ENCODE peak calls at places on chromosome 21, in seven cellular contexts. H is GM23248, F is fibroblast of lung, O is H9, S is endodermal cell, J is IMR-90, M is PC-3. A is an unnamed sample.
A peak's percentile ranks its signal among the peaks of the same experiment; 100 is the strongest.

GRCh38 chr21:42840411-42841155 is 38.8 kb downstream of the WDR4 start:
- DNase-seq in S (peak; percentile 33), O (peak; percentile 9), F (no peak), M (no peak), J (no peak), H (no peak), A (peak; percentile 3)

GRCh38 chr21:43211085-43212071 is 42.6 kb downstream of the CRYAA start:
- DNase-seq in J (no peak), M (no peak), H (peak; percentile 20), O (peak; percentile 59), S (peak; percentile 76), F (no peak), A (peak; percentile 92)

GRCh38 chr21:39637197-39637970 is 24.6 kb downstream of the B3GALT5 start:
- DNase-seq in J (no peak), M (no peak), F (no peak), S (peak; percentile 90), H (no peak), O (peak; percentile 64), A (no peak)

GRCh38 chr21:33643658-33644311 is 1.5 kb downstream of the ITSN1 start:
- DNase-seq in O (no peak), J (no peak), H (peak; percentile 44), F (peak; percentile 33), M (peak; percentile 22), S (peak; percentile 54), A (no peak)

GRCh38 chr21:46662765-46663500 is 27.5 kb downstream of the PRMT2 start:
- DNase-seq in H (peak; percentile 15), F (no peak), J (no peak), O (no peak), S (no peak), M (no peak), A (no peak)

GRCh38 chr21:40158356-40158755 is 291.1 kb downstream of the PCP4 start:
- DNase-seq in S (no peak), O (no peak), H (no peak), M (no peak), F (no peak), J (no peak), A (no peak)

GRCh38 chr21:34526618-34527290 is 14.7 kb upstream of the KCNE1 start:
- DNase-seq in F (peak; percentile 100), H (peak; percentile 99), S (peak; percentile 82), M (peak; percentile 97), O (peak; percentile 64), J (peak; percentile 100), A (no peak)

GRCh38 chr21:40160911-40161310 is 293.7 kb downstream of the PCP4 start:
- DNase-seq in F (no peak), M (no peak), S (peak; percentile 63), J (no peak), H (no peak), O (no peak), A (no peak)

GRCh38 chr21:37337831-37338230 is 28.7 kb upstream of the DYRK1A start:
- DNase-seq in M (no peak), H (peak; percentile 30), J (no peak), S (no peak), F (no peak), O (no peak), A (no peak)

GRCh38 chr21:39660596-39660995 is 47.9 kb downstream of the B3GALT5 start:
- DNase-seq in J (peak; percentile 83), F (peak; percentile 76), H (peak; percentile 73), M (peak; percentile 61), O (no peak), S (peak; percentile 60), A (no peak)

GRCh38 chr21:37986751-37987399 is 70.6 kb upstream of the KCNJ6 start:
- DNase-seq in H (no peak), F (no peak), S (no peak), O (no peak), J (no peak), M (peak; percentile 71), A (no peak)

GRCh38 chr21:25607812-25608737 is 794 bp upstream of the MRPL39 start:
- DNase-seq in F (peak; percentile 87), O (peak; percentile 74), M (peak; percentile 93), J (peak; percentile 83), S (peak; percentile 90), H (peak; percentile 89), A (peak; percentile 88)

GRCh38 chr21:14785679-14786078 is 239.6 kb upstream of the SAMSN1 start:
- DNase-seq in F (no peak), J (no peak), S (no peak), M (no peak), O (no peak), H (no peak), A (no peak)

GRCh38 chr21:38438476-38438893 is 59.8 kb downstream of the ERG start:
- DNase-seq in F (peak; percentile 47), J (peak; percentile 71), H (peak; percentile 59), M (peak; percentile 16), O (no peak), S (no peak), A (peak; percentile 85)

GRCh38 chr21:37061926-37062591 is 10.8 kb downstream of the PIGP start:
- DNase-seq in F (peak; percentile 21), M (no peak), S (no peak), J (no peak), O (no peak), H (peak; percentile 28), A (no peak)

GRCh38 chr21:35476616-35477395 is 427.7 kb upstream of the RUNX1 start:
- DNase-seq in J (peak; percentile 71), H (peak; percentile 54), M (peak; percentile 54), S (no peak), O (no peak), F (peak; percentile 65), A (no peak)

GRCh38 chr21:22343721-22344120 is 1345.5 kb downstream of the NCAM2 start:
- DNase-seq in S (no peak), J (no peak), H (no peak), O (no peak), F (no peak), M (no peak), A (no peak)
- H3K9me3 ChIP-seq in S (peaks cover 5% of the 10 kb centered on the region), J (peaks cover 6% of the 10 kb centered on the region), H (no peaks in the 10 kb centered on the region), O (no peaks in the 10 kb centered on the region), F (no peaks in the 10 kb centered on the region), M (peaks cover 9% of the 10 kb centered on the region), A (no peaks in the 10 kb centered on the region)

GRCh38 chr21:29155933-29156260 is 25.5 kb downstream of the MAP3K7CL start:
- DNase-seq in H (no peak), O (no peak), M (no peak), J (no peak), S (no peak), F (no peak), A (no peak)
- H3K9ac ChIP-seq in H (peak overlapping the region; percentile 62), O (no peak overlapping the region), M (no peak overlapping the region), J (peak overlapping the region; percentile 53), S (no peak overlapping the region), F (no peak overlapping the region), A (no peak overlapping the region)

GRCh38 chr21:44973598-44973997 is 33.8 kb downstream of the SLX9 start:
- DNase-seq in M (no peak), O (no peak), H (no peak), J (no peak), F (no peak), S (no peak), A (no peak)
- H3K4me1 ChIP-seq in M (peaks cover 13% of the 10 kb centered on the region), O (no peaks in the 10 kb centered on the region), H (no peaks in the 10 kb centered on the region), J (peaks cover 21% of the 10 kb centered on the region), F (no peaks in the 10 kb centered on the region), S (no peaks in the 10 kb centered on the region), A (no peaks in the 10 kb centered on the region)

GRCh38 chr21:27129694-27130093 is 162.8 kb upstream of the ADAMTS5 start:
- DNase-seq in O (no peak), M (no peak), S (no peak), H (no peak), J (no peak), F (no peak), A (no peak)

GRCh38 chr21:27130152-27130551 is 163.3 kb upstream of the ADAMTS5 start:
- DNase-seq in H (no peak), M (no peak), F (no peak), S (no peak), J (no peak), O (no peak), A (no peak)

GRCh38 chr21:27129215-27129614 is 162.3 kb upstream of the ADAMTS5 start:
- DNase-seq in F (no peak), O (no peak), S (no peak), H (no peak), M (no peak), J (no peak), A (no peak)

GRCh38 chr21:27132270-27132669 is 165.4 kb upstream of the ADAMTS5 start:
- DNase-seq in F (peak; percentile 77), M (no peak), S (no peak), O (no peak), H (peak; percentile 20), J (peak; percentile 67), A (no peak)

DNA sequence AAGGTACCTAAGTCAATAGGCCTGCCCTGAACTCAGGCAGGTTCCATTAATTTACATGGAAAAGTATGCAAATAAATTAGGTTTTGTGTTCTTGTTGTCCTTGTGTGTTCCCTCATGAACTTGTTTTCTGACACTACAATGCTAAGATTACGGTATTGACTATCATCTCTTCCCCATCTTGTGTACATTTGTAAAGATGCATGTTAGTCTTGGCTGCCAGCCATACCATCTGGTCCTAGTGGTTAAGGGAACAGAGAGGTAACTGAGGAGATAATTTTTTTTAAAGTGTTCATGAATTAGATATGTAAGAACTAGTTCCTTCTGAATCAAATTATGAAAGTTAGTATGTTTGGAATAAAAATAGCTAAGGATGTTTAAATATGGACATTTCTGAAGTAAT is 167.6 kb upstream of the ADAMTS5 start:
- DNase-seq in F (peak; percentile 27), J (peak; percentile 19), S (no peak), O (no peak), M (no peak), H (no peak), A (no peak)
- H3K9me3 ChIP-seq in F (no peaks in the 10 kb centered on the region), J (no peaks in the 10 kb centered on the region), S (no peaks in the 10 kb centered on the region), O (no peaks in the 10 kb centered on the region), M (peaks cover 4% of the 10 kb centered on the region), H (no peaks in the 10 kb centered on the region), A (no peaks in the 10 kb centered on the region)

GRCh38 chr21:41642399-41642798 is 124.5 kb downstream of the RIPK4 start:
- DNase-seq in F (peak; percentile 11), J (peak; percentile 43), O (no peak), H (peak; percentile 64), M (peak; percentile 48), S (no peak), A (no peak)
- H3K9ac ChIP-seq in F (no peak overlapping the region), J (no peak overlapping the region), O (no peak overlapping the region), H (peak overlapping the region; percentile 80), M (peak overlapping the region; percentile 94), S (no peak overlapping the region), A (no peak overlapping the region)

A was measured in kidney.